ENCODE peak calls at places on chromosomes 1 and 21, in ten cellular contexts. O is Panc1; K is CD8-positive, alpha-beta T cell; H is lower lobe of right lung; Q is astrocyte; G is mesendoderm; A is pancreas; T is Peyer's patch; I is effector memory CD4-positive, alpha-beta T cell; B is tibial nerve. X is an unnamed sample. For H3K4me1, the result is how much of the 10 kb centered on the place peaks cover.

GRCh38 chr1:215273838-215274516 is 191.4 kb downstream of the KCNK2 start:
- DNase-seq in O (no peak), K (no peak), H (no peak), Q (peak), G (no peak), A (no peak), T (no peak), I (no peak), B (no peak), X (no peak)

GRCh38 chr1:230849451-230850194 is 18.7 kb downstream of the C1orf198 start:
- DNase-seq in O (no peak), K (no peak), H (no peak), Q (peak), G (no peak), A (no peak), T (no peak), I (no peak), B (no peak), X (peak)

GRCh38 chr21:38660333-38661295 is 145.1 kb upstream of the ETS2 start:
- DNase-seq in O (no peak), K (no peak), H (peak), Q (no peak), G (peak), A (no peak), T (peak), I (no peak), B (no peak), X (peak)

GRCh38 chr21:41668686-41669532 is 97.9 kb downstream of the RIPK4 start:
- DNase-seq in O (no peak), K (no peak), H (no peak), Q (no peak), G (no peak), A (peak), T (no peak), I (no peak), B (no peak), X (no peak)

GRCh38 chr1:88646852-88647645 is 37.0 kb upstream of the PKN2 start:
- DNase-seq in O (no peak), K (no peak), H (no peak), Q (no peak), G (peak), A (no peak), T (no peak), I (no peak), B (no peak), X (no peak)

GRCh38 chr1:938088-938683 is 14.5 kb downstream of the SAMD11 start:
- DNase-seq in O (no peak), K (no peak), H (no peak), Q (no peak), G (no peak), A (peak), T (peak), I (no peak), B (no peak), X (peak)

GRCh38 chr1:72483958-72484357 is 201.6 kb upstream of the NEGR1 start:
- DNase-seq in O (no peak), K (no peak), H (no peak), Q (no peak), G (no peak), A (no peak), T (no peak), I (no peak), B (no peak), X (no peak)

GRCh38 chr1:203677771-203678170 is 51.1 kb downstream of the ATP2B4 start:
- DNase-seq in O (no peak), K (no peak), H (no peak), Q (no peak), G (no peak), A (no peak), T (no peak), I (no peak), B (no peak), X (no peak)

GRCh38 chr1:39132505-39133339 is 71.8 kb upstream of the MACF1 start:
- DNase-seq in O (no peak), K (no peak), H (peak), Q (no peak), G (peak), A (peak), T (peak), I (no peak), B (no peak), X (no peak)

GRCh38 chr1:209678981-209679539 is 3.8 kb downstream of the G0S2 start:
- DNase-seq in O (no peak), K (no peak), H (no peak), Q (no peak), G (no peak), A (no peak), T (no peak), I (no peak), B (no peak), X (no peak)

GRCh38 chr1:46133181-46133658 is 791 bp upstream of the PIK3R3 start:
- DNase-seq in O (no peak), K (no peak), H (no peak), Q (no peak), G (no peak), A (no peak), T (no peak), I (no peak), B (peak), X (no peak)

GRCh38 chr1:55050283-55050682 is 10.9 kb downstream of the PCSK9 start:
- DNase-seq in O (no peak), K (no peak), H (no peak), Q (peak), G (no peak), A (no peak), T (peak), I (no peak), B (no peak), X (peak)

GRCh38 chr1:109910123-109910962 is at the start of gene CSF1:
- DNase-seq in O (no peak), K (peak), H (peak), Q (peak), G (peak), A (peak), T (peak), I (peak), B (peak), X (peak)

GRCh38 chr1:29412591-29412990 is 176.3 kb downstream of the PTPRU start:
- DNase-seq in O (no peak), K (no peak), H (no peak), Q (no peak), G (no peak), A (peak), T (no peak), I (no peak), B (no peak), X (no peak)

GRCh38 chr1:180241716-180242544 is 11.9 kb downstream of the LHX4 start:
- DNase-seq in O (no peak), K (no peak), H (no peak), Q (no peak), G (no peak), A (peak), T (peak), I (no peak), B (no peak), X (peak)

GRCh38 chr1:27872059-27872801 is at the start of gene THEMIS2:
- DNase-seq in O (no peak), K (peak), H (peak), Q (peak), G (peak), A (peak), T (peak), I (peak), B (no peak), X (peak)

GRCh38 chr1:186304982-186305949 is 69.8 kb downstream of the TPR start:
- DNase-seq in O (peak), K (no peak), H (no peak), Q (no peak), G (peak), A (no peak), T (no peak), I (no peak), B (no peak), X (no peak)

GRCh38 chr1:245611251-245611650 is 456.5 kb downstream of the KIF26B start:
- DNase-seq in O (no peak), K (no peak), H (no peak), Q (no peak), G (no peak), A (no peak), T (no peak), I (no peak), B (no peak), X (no peak)

GRCh38 chr1:38029081-38029681 is 16.6 kb downstream of the UTP11 start:
- DNase-seq in O (no peak), K (no peak), H (no peak), Q (no peak), G (peak), A (no peak), T (no peak), I (no peak), B (no peak), X (peak)

GRCh38 chr1:228048659-228049333 is 33.7 kb upstream of the ARF1 start:
- DNase-seq in O (no peak), K (no peak), H (no peak), Q (no peak), G (no peak), A (peak), T (peak), I (no peak), B (no peak), X (peak)

GRCh38 chr1:198655464-198656121 is 16.8 kb downstream of the PTPRC start:
- DNase-seq in O (no peak), K (no peak), H (no peak), Q (peak), G (no peak), A (no peak), T (no peak), I (no peak), B (no peak), X (no peak)
- H3K4me1 ChIP-seq in O (under half), K (half or more), H (under half), Q (under half), G (under half), A (under half), T (under half), I (under half), B (under half), X (under half)

DNA sequence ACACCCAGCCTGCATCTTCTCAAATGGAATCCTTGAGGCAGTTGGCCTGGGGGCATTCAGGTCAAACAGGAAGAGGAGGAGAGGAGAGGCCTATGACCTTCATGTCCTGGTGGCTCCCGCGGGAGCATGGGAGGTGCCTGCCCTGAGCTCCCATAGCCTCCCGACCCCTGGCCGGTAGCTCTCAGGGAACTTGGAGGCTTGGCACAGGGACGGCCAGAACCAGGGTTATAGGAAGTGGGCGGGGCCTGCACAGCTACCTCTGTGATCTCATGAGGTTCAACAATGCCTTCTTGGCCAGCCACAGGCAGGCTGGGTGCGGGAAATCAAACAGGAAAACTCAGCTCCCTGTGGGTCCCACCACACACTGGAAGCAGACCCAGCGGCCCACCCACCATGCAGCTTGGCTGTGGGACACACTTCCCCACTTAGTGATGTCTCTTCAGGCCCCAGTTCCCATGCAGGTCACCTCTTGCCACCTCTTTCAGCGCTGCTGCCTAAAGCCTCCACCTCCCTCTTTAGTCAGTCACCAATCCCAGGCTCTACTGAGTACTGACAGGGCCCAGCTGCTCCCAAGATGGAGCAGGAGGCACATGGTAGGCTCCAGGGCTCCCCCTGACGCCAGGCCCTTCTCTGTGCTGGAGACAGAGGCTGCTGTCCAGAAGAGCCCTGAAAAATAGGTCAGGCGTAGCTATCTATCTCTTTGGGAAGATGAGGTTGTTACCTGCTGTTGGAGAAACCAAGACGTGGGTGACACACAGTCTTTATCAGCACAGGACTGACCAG is at the start of gene SLFNL1:
- DNase-seq in O (no peak), K (no peak), H (no peak), Q (no peak), G (peak), A (no peak), T (no peak), I (no peak), B (no peak), X (peak)
- H3K4me3 ChIP-seq in O (no peak), K (no peak), H (peak), Q (no peak), G (no peak), A (no peak), T (no peak), I (no peak), B (no peak), X (no peak)

GRCh38 chr1:32192220-32192948 is 8.0 kb upstream of the CCDC28B start:
- DNase-seq in O (no peak), K (no peak), H (no peak), Q (no peak), G (no peak), A (no peak), T (peak), I (no peak), B (no peak), X (no peak)

GRCh38 chr1:32184639-32185038 is 5.2 kb downstream of the TXLNA start:
- DNase-seq in O (no peak), K (no peak), H (no peak), Q (no peak), G (no peak), A (no peak), T (no peak), I (no peak), B (no peak), X (no peak)

GRCh38 chr1:32186491-32186890 is 7.0 kb downstream of the TXLNA start:
- DNase-seq in O (no peak), K (no peak), H (no peak), Q (no peak), G (no peak), A (no peak), T (no peak), I (no peak), B (no peak), X (no peak)

GRCh38 chr1:32186077-32186476 is 6.6 kb downstream of the TXLNA start:
- DNase-seq in O (no peak), K (no peak), H (no peak), Q (no peak), G (peak), A (no peak), T (no peak), I (no peak), B (no peak), X (no peak)

GRCh38 chr1:32187850-32188249 is 8.4 kb downstream of the TXLNA start:
- DNase-seq in O (no peak), K (no peak), H (no peak), Q (no peak), G (no peak), A (no peak), T (no peak), I (no peak), B (no peak), X (no peak)
- H3K27ac ChIP-seq in O (no peak), K (no peak), H (no peak), Q (no peak), G (no peak), A (no peak), T (no peak), I (no peak), B (no peak), X (no peak)

GRCh38 chr21:33870768-33871167 is 44.8 kb downstream of the ATP5PO start:
- DNase-seq in O (no peak), K (no peak), H (no peak), Q (no peak), G (no peak), A (no peak), T (no peak), I (no peak), B (no peak), X (no peak)
- H3K4me1 ChIP-seq in O (under half), K (under half), H (under half), Q (under half), G (under half), A (under half), T (under half), I (under half), B (under half), X (under half)